ENCODE peak calls at places on chromosome 4, in six cellular contexts. R is natural killer cell, X is tibial nerve, H is MG63, D is sigmoid colon, V is EH. A is an unnamed sample.
A peak's percentile ranks its signal among the peaks of the same experiment; 100 is the strongest.

GRCh38 chr4:16205298-16206164 is 20.7 kb downstream of the TAPT1 start:
- DNase-seq in R (no peak), X (no peak), H (no peak), D (no peak), V (peak; percentile 23), A (no peak)

GRCh38 chr4:146495277-146495676 is 26.5 kb downstream of the SLC10A7 start:
- DNase-seq in R (no peak), X (no peak), H (no peak), D (no peak), V (peak; percentile 58), A (peak; percentile 7)

GRCh38 chr4:48483006-48483776 is at the start of gene SLC10A4:
- DNase-seq in R (no peak), X (no peak), H (peak; percentile 9), D (no peak), V (no peak), A (no peak)

GRCh38 chr4:666436-666810 is 7.7 kb downstream of the ATP5ME start:
- DNase-seq in R (no peak), X (no peak), H (no peak), D (peak; percentile 62), V (no peak), A (no peak)

GRCh38 chr4:7595883-7596535 is 161.3 kb upstream of the PSAPL1 start:
- DNase-seq in R (no peak), X (no peak), H (no peak), D (no peak), V (no peak), A (no peak)

GRCh38 chr4:142467086-142467485 is 379.0 kb downstream of the INPP4B start:
- DNase-seq in R (no peak), X (no peak), H (no peak), D (no peak), V (no peak), A (no peak)

GRCh38 chr4:156322592-156322991 is 368.9 kb upstream of the CTSO start:
- DNase-seq in R (no peak), X (no peak), H (no peak), D (no peak), V (peak; percentile 88), A (peak; percentile 86)

GRCh38 chr4:87011340-87012034 is 76.7 kb downstream of the AFF1 start:
- DNase-seq in R (no peak), X (no peak), H (peak; percentile 9), D (no peak), V (peak; percentile 86), A (peak; percentile 83)

GRCh38 chr4:37685726-37686372 is 327 bp downstream of the RELL1 start:
- DNase-seq in R (peak; percentile 48), X (peak; percentile 34), H (peak; percentile 48), D (peak; percentile 82), V (peak; percentile 56), A (peak; percentile 37)

GRCh38 chr4:74433541-74434172 is 11.3 kb upstream of the AREG start:
- DNase-seq in R (no peak), X (no peak), H (no peak), D (no peak), V (peak; percentile 18), A (no peak)

GRCh38 chr4:79862842-79863241 is 210.2 kb downstream of the ANTXR2 start:
- DNase-seq in R (no peak), X (no peak), H (no peak), D (no peak), V (no peak), A (no peak)

GRCh38 chr4:3035674-3036073 is 38.7 kb downstream of the HTT-AS start:
- DNase-seq in R (no peak), X (no peak), H (no peak), D (no peak), V (no peak), A (no peak)

GRCh38 chr4:185761352-185762235 is 50.4 kb downstream of the SORBS2 start:
- DNase-seq in R (no peak), X (no peak), H (no peak), D (no peak), V (no peak), A (no peak)

GRCh38 chr4:101286663-101287062 is 60.7 kb downstream of the PPP3CA start:
- DNase-seq in R (no peak), X (no peak), H (no peak), D (no peak), V (no peak), A (no peak)

A was measured in astrocyte of the spinal cord.